ENCODE peak calls at places on chromosomes 13 and 19, in eight cellular contexts. H, L, Y, S, A, M, Q and F are unnamed samples.

GRCh38 chr13:51501592-51502205 is 48.9 kb upstream of the INTS6 start:
- DNase-seq in M (no peak), Q (no peak), S (no peak), Y (peak; percentile 82), H (no peak), L (no peak), A (no peak), F (no peak)

GRCh38 chr13:99329477-99329876 is 22.3 kb upstream of the GPR183 start:
- DNase-seq in Q (no peak), S (no peak), A (no peak), Y (no peak), L (no peak), M (no peak), H (no peak), F (no peak)

GRCh38 chr19:46901701-46902401 is 41.1 kb downstream of the ARHGAP35 start:
- DNase-seq in H (no peak), S (no peak), Y (peak; percentile 51), Q (no peak), L (no peak), M (no peak), A (no peak), F (no peak)

GRCh38 chr19:13968383-13968935 is 16.1 kb downstream of the DCAF15 start:
- DNase-seq in Q (no peak), H (no peak), S (no peak), L (no peak), A (no peak), Y (no peak), M (no peak), F (no peak)

GRCh38 chr19:51338563-51339312 is 3.2 kb downstream of the VSIG10L start:
- DNase-seq in Y (peak; percentile 88), H (peak; percentile 81), S (peak; percentile 78), A (peak; percentile 82), M (peak; percentile 79), Q (peak; percentile 91), L (peak; percentile 87), F (peak; percentile 86)

GRCh38 chr19:55253842-55254624 is 4.8 kb downstream of the PPP6R1 start:
- DNase-seq in A (peak; percentile 78), S (no peak), Y (no peak), L (peak; percentile 29), H (peak; percentile 59), M (peak; percentile 45), Q (no peak), F (peak; percentile 72)

GRCh38 chr13:25922373-25922772 is 129.4 kb downstream of the SHISA2 start:
- DNase-seq in A (no peak), Q (peak; percentile 77), S (no peak), L (no peak), H (no peak), M (no peak), Y (no peak), F (no peak)

GRCh38 chr13:112705286-112705685 is 15.4 kb downstream of the ATP11A start:
- DNase-seq in A (no peak), M (no peak), L (peak; percentile 21), H (no peak), Y (no peak), S (peak; percentile 13), Q (no peak), F (no peak)

GRCh38 chr13:94711561-94712286 is 621 bp downstream of the SOX21 start:
- DNase-seq in M (no peak), S (no peak), A (no peak), Q (no peak), L (no peak), Y (peak; percentile 39), H (no peak), F (no peak)

GRCh38 chr19:18833849-18834643 is 2.3 kb downstream of the UPF1 start:
- DNase-seq in Y (peak; percentile 46), M (no peak), L (no peak), H (no peak), S (no peak), A (no peak), Q (no peak), F (no peak)

GRCh38 chr13:30607908-30608307 is 9.8 kb upstream of the USPL1 start:
- DNase-seq in S (no peak), L (no peak), H (peak; percentile 57), Q (no peak), A (peak; percentile 83), M (peak; percentile 48), Y (no peak), F (peak; percentile 76)

GRCh38 chr13:86563308-86563707 is 764.1 kb upstream of the SLITRK6 start:
- DNase-seq in M (no peak), L (no peak), Q (no peak), S (no peak), H (no peak), Y (peak; percentile 65), A (no peak), F (no peak)

GRCh38 chr19:16203256-16204004 is 5.7 kb downstream of the AP1M1 start:
- DNase-seq in A (no peak), M (no peak), H (no peak), Q (no peak), L (no peak), Y (no peak), S (no peak), F (no peak)

GRCh38 chr13:39490136-39490535 is 112.9 kb downstream of the LHFPL6 start:
- DNase-seq in S (no peak), Y (no peak), L (no peak), H (no peak), M (no peak), A (no peak), Q (no peak), F (no peak)
- H3K27ac ChIP-seq in S (no peak overlapping the region), Y (no peak overlapping the region), L (no peak overlapping the region), H (no peak overlapping the region), M (no peak overlapping the region), A (no peak overlapping the region), Q (no peak overlapping the region), F (no peak overlapping the region)

DNA sequence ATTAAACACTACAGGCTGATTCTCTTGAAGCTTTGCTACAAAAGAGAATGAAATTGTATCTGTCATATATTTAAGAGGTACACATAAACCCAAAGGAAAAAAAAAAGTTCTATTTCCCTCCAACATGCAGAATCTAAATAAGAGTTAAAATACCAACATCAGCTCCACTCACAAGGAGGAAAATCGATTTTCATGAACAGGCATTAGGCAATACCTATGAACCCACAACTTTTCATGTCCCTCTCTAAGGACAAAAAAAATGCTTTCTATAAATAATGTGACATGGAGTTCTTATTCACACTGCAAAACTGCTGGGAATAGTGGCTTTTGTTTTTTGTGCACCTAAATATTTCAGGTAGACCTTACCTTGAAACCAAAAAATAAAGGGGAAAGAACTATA is 192.5 kb downstream of the KLF12 start:
- DNase-seq in M (no peak), Y (no peak), S (no peak), A (no peak), L (no peak), H (no peak), Q (no peak), F (no peak)
- H3K9me3 ChIP-seq in M (no peaks in the 10 kb centered on the region), Y (no peaks in the 10 kb centered on the region), S (no peaks in the 10 kb centered on the region), A (no peaks in the 10 kb centered on the region), L (no peaks in the 10 kb centered on the region), H (no peaks in the 10 kb centered on the region), Q (no peaks in the 10 kb centered on the region), F (no peaks in the 10 kb centered on the region)

GRCh38 chr13:102900193-102900608 is 54.4 kb downstream of the ERCC5 start:
- DNase-seq in L (no peak), M (no peak), Q (no peak), S (no peak), A (no peak), Y (no peak), H (no peak), F (no peak)

GRCh38 chr13:102901615-102902305 is 55.9 kb downstream of the ERCC5 start:
- DNase-seq in S (no peak), M (no peak), L (no peak), H (no peak), Y (peak; percentile 65), Q (no peak), A (no peak), F (no peak)

GRCh38 chr13:102903659-102904407 is 58.0 kb downstream of the ERCC5 start:
- DNase-seq in S (no peak), A (no peak), M (no peak), Y (peak; percentile 45), H (no peak), Q (peak; percentile 34), L (no peak), F (no peak)

GRCh38 chr13:102902789-102903347 is 57.0 kb downstream of the ERCC5 start:
- DNase-seq in Q (peak; percentile 53), L (no peak), M (no peak), A (no peak), S (peak; percentile 33), H (no peak), Y (no peak), F (no peak)

GRCh38 chr13:102901056-102901455 is 55.2 kb downstream of the ERCC5 start:
- DNase-seq in Q (no peak), S (no peak), M (no peak), H (no peak), A (no peak), Y (no peak), L (no peak), F (no peak)
- H3K27ac ChIP-seq in Q (no peak overlapping the region), S (no peak overlapping the region), M (no peak overlapping the region), H (no peak overlapping the region), A (no peak overlapping the region), Y (no peak overlapping the region), L (no peak overlapping the region), F (no peak overlapping the region)

GRCh38 chr19:9500796-9501195 is 2.4 kb upstream of the ZNF560 start:
- DNase-seq in Q (no peak), H (no peak), A (no peak), Y (no peak), M (no peak), S (no peak), L (no peak), F (no peak)
- H3K9me3 ChIP-seq in Q (no peaks in the 10 kb centered on the region), H (peaks cover 76% of the 10 kb centered on the region), A (no peaks in the 10 kb centered on the region), Y (no peaks in the 10 kb centered on the region), M (peaks cover 23% of the 10 kb centered on the region), S (peaks cover 44% of the 10 kb centered on the region), L (peaks cover 28% of the 10 kb centered on the region), F (peaks cover 3% of the 10 kb centered on the region)

GRCh38 chr19:48443731-48444128 is 2.1 kb upstream of the GRWD1 start:
- DNase-seq in L (no peak), A (no peak), Y (no peak), M (no peak), S (no peak), Q (no peak), H (no peak), F (no peak)
- H3K27ac ChIP-seq in L (no peak overlapping the region), A (no peak overlapping the region), Y (no peak overlapping the region), M (no peak overlapping the region), S (no peak overlapping the region), Q (no peak overlapping the region), H (no peak overlapping the region), F (no peak overlapping the region)

DNA sequence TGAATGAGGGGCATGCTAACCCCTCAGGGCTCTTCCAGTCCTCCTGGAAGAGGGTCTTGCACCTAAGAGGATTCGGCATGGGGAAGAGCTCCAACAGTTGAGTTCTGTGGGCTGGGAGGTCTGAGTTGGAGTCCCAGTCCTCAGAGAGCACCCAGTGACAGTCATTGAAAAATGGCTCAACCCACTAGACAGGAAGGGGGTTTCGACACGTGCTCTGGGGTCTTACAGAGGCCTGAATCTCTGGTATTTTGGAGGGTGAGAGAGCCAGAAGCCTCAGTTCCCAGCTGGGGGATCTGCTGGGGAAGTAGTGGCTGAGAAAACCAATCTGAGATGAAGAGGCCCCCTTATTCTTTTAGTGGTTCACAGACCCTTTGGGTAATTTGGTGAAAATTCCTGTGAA is 9.0 kb downstream of the PTH2 start:
- DNase-seq in H (no peak), A (no peak), Q (no peak), M (no peak), L (no peak), Y (no peak), S (no peak), F (no peak)
- H3K9me3 ChIP-seq in H (no peaks in the 10 kb centered on the region), A (no peaks in the 10 kb centered on the region), Q (no peaks in the 10 kb centered on the region), M (no peaks in the 10 kb centered on the region), L (no peaks in the 10 kb centered on the region), Y (no peaks in the 10 kb centered on the region), S (no peaks in the 10 kb centered on the region), F (no peaks in the 10 kb centered on the region)